ENCODE peak calls at places on chromosomes 13 and 19, in five cellular contexts. H, F, Z, I and G are unnamed samples.

GRCh38 chr13:91144054-91144453 is 203.4 kb upstream of the MIR17HG start:
- DNase-seq in H (no peak), F (no peak), Z (no peak), I (no peak), G (no peak)

GRCh38 chr13:25276748-25277147 is 10.5 kb downstream of the MTMR6 start:
- DNase-seq in H (no peak), F (no peak), Z (no peak), I (no peak), G (no peak)

GRCh38 chr19:21750586-21751128 is 16.7 kb downstream of the ZNF100 start:
- DNase-seq in H (no peak), F (no peak), Z (peak; percentile 57), I (no peak), G (no peak)

GRCh38 chr19:17910776-17911360 is 21.9 kb upstream of the CCDC124 start:
- DNase-seq in H (no peak), F (no peak), Z (no peak), I (no peak), G (no peak)

GRCh38 chr13:59750860-59751259 is 412.9 kb downstream of the DIAPH3 start:
- DNase-seq in H (no peak), F (no peak), Z (no peak), I (peak; percentile 95), G (no peak)

GRCh38 chr13:79782541-79783216 is 301.7 kb downstream of the NDFIP2 start:
- DNase-seq in H (peak; percentile 68), F (no peak), Z (peak; percentile 85), I (peak; percentile 87), G (no peak)

GRCh38 chr19:40433391-40434216 is 7.8 kb upstream of the SERTAD1 start:
- DNase-seq in H (peak; percentile 87), F (no peak), Z (peak; percentile 98), I (peak; percentile 91), G (peak; percentile 95)

GRCh38 chr13:98575876-98576214 is 1.1 kb downstream of the STK24 start:
- DNase-seq in H (no peak), F (no peak), Z (no peak), I (no peak), G (no peak)

GRCh38 chr13:52371736-52372247 is 34.2 kb downstream of the THSD1 start:
- DNase-seq in H (no peak), F (no peak), Z (no peak), I (no peak), G (no peak)

GRCh38 chr19:55489711-55490477 is 1.7 kb downstream of the SSC5D start:
- DNase-seq in H (no peak), F (no peak), Z (no peak), I (no peak), G (no peak)

GRCh38 chr13:25908390-25908789 is 143.4 kb downstream of the SHISA2 start:
- DNase-seq in H (no peak), F (no peak), Z (no peak), I (peak; percentile 27), G (no peak)

DNA sequence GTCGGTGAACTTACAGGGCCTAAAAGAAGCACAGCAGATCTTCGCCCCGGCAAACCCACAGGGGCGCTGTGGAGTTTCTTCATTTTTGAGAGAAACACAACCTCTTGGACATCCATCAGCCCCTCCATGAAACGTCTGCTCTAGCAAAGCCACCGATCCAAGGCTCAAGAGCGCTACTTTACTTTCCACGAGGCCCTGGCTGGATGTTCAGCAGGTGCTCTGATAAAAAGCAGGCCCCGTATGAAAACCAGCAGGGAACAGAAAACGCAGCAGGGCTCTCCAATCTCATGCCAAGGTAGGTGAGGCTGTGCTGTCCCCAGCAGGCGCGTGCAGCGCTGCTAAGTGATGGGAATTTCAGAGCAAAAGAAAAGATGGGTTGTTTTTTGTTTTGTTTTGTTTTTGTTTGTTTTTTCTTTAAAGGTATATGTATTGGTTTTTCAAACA is 86.7 kb downstream of the IRS2 start:
- DNase-seq in H (no peak), F (no peak), Z (no peak), I (peak; percentile 70), G (no peak)
- H3K27ac ChIP-seq in H (no peak overlapping the region), F (no peak overlapping the region), Z (no peak overlapping the region), I (no peak overlapping the region), G (no peak overlapping the region)

DNA sequence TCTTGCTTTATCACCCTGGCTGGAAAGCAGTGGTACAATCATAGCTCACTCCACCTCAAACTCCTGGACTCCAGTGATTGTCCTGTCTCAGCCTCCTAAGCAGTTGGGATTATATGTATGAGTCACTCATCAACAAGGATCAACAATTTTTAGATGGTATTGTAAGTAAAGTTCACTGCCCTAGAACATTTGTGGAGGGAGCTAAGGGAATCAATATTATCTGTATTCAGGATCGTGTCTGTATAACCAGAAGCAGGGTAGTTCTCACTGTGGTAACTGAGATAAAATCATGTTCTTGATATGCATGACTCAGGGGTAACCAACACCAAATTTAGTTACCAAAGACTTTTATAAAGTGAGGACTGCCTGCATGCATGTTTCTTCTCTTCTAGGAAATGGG is 27.0 kb downstream of the ZMYM5 start:
- DNase-seq in H (no peak), F (no peak), Z (no peak), I (no peak), G (no peak)
- H3K27ac ChIP-seq in H (no peak overlapping the region), F (no peak overlapping the region), Z (no peak overlapping the region), I (no peak overlapping the region), G (no peak overlapping the region)

GRCh38 chr13:113407531-113408393 is 43.8 kb upstream of the GRTP1 start:
- DNase-seq in H (no peak), F (no peak), Z (no peak), I (no peak), G (peak; percentile 65)
- H3K27ac ChIP-seq in H (peak overlapping the region; percentile 81), F (no peak overlapping the region), Z (no peak overlapping the region), I (no peak overlapping the region), G (no peak overlapping the region)

DNA sequence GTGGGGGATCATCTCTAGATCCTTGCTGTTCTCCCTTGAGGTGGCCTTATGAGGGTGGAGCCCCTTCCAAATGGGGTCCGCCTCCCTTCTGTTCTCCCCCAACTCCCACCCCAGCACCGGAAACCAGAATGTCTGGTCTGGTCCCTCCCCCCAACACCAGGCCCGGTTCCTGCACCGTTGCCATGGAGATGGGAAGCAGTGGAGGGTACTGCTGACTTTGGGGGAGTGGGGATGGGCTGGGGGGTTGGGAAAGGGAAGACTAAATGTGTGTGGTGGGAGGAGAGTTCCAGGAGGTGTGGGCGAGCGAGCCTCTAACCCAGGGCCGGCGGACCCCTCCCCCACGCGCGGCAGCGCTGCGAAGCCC is 1.7 kb downstream of the SHANK1 start:
- DNase-seq in H (no peak), F (no peak), Z (no peak), I (peak; percentile 81), G (no peak)
- H3K27ac ChIP-seq in H (no peak overlapping the region), F (no peak overlapping the region), Z (no peak overlapping the region), I (no peak overlapping the region), G (no peak overlapping the region)

DNA sequence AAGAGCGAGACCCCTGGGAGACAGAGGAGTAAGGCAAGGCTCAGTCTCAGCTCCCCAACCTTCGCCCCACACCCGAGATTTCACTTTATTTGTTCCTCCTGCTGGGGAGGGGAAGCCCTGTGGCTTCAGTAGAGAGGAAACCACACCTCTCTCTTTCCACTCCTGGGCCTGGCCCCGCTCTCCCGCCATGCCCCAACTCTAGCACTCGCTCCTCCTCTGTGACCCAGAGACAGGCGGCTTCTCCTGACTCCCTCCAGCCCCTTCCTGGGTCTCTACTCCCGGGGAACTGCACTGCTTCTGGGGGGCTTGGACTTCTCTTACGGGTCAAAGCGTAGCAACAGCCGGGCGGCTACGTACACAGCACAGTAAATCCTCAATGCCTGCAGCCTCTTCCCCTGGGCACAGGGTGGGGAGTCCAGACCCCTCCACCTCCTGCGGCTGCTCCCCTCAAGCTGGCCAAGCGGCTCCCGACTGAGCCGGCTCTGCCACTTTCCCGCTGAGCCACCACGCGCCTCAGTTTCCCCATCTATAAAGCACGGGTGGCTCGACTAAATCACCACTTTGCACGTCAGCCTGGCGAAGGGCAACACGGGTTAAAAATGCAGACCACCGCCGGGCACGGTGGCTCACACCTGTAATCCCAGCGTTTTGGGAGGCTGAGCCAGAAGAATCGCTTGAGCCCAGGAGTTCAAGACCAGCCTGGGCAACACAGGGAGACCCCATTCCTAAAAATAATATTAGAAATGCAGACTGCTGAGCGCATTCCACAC is 1.4 kb downstream of the RNF126 start:
- DNase-seq in H (no peak), F (no peak), Z (no peak), I (no peak), G (no peak)
- H3K27ac ChIP-seq in H (peak overlapping the region; percentile 74), F (peak overlapping the region; percentile 93), Z (peak overlapping the region; percentile 74), I (no peak overlapping the region), G (peak overlapping the region; percentile 96)

GRCh38 chr13:44313674-44314073 is 60.0 kb upstream of the SERP2 start:
- DNase-seq in H (no peak), F (no peak), Z (no peak), I (no peak), G (no peak)

GRCh38 chr13:44320611-44321010 is 53.0 kb upstream of the SERP2 start:
- DNase-seq in H (no peak), F (no peak), Z (no peak), I (no peak), G (no peak)

GRCh38 chr13:44312898-44313551 is 60.6 kb upstream of the SERP2 start:
- DNase-seq in H (no peak), F (no peak), Z (no peak), I (no peak), G (no peak)

GRCh38 chr13:44321961-44322360 is 51.7 kb upstream of the SERP2 start:
- DNase-seq in H (no peak), F (peak; percentile 43), Z (no peak), I (no peak), G (no peak)

DNA sequence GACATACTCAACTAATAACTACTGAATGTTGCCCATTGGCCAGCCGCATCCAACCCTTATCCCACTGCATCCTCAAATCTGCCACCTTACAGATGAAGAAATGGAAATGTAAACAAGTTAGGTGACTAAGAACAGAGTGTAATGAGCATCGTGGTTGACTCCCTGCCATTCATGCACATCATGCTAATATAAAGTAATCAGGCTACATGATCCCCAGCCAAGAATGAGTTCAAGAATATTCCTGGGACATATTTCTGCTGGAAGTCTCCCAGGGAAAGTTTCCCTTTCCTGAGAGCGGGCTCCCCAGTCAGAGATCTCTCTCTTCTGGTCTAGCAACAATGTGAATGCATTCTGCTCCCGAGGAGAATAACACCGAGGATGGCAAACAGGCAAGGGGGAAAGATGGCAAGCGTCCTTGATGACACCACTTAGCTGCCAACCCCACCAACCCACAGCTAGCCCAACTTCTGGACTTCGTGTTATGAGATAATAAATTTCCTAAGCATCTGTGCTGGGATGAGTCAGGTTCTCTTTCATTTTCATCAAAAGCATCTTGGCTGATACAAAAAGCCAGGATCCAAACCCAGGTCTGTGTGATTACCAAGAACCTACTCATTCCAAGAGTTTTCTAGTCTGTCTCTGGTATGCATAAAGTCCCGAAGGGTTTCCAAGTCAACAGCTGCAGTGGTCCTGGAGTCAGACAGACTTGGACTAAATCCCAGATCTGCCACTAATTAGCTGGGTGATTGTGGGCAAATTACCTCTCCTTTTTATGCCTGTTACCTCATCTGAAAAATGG is 55.7 kb upstream of the SERP2 start:
- DNase-seq in H (no peak), F (no peak), Z (no peak), I (no peak), G (no peak)
- H3K27ac ChIP-seq in H (no peak overlapping the region), F (no peak overlapping the region), Z (no peak overlapping the region), I (no peak overlapping the region), G (peak overlapping the region; percentile 2)